ENCODE peak calls at places on chromosomes 13 and 19, in seven cellular contexts. W is IMR-90, N is HepG2, G is esophagus squamous epithelium, H is astrocyte, C is heart left ventricle, S is tibial nerve. I is an unnamed sample.

GRCh38 chr13:39209731-39210633 is 171.7 kb downstream of the NHLRC3 start:
- DNase-seq in W (peak; percentile 11), N (no peak), G (no peak), H (no peak), C (no peak), S (no peak), I (no peak)

GRCh38 chr19:50025794-50026549 is at the start of gene ZNF473:
- DNase-seq in W (peak; percentile 94), N (peak; percentile 92), G (peak; percentile 85), H (peak; percentile 91), C (peak; percentile 94), S (peak; percentile 92), I (peak; percentile 95)

GRCh38 chr13:97301382-97302095 is 79.4 kb downstream of the MBNL2 start:
- DNase-seq in W (no peak), N (no peak), G (no peak), H (no peak), C (no peak), S (no peak), I (no peak)

GRCh38 chr13:110521946-110522345 is 39.6 kb downstream of the RAB20 start:
- DNase-seq in W (no peak), N (no peak), G (no peak), H (no peak), C (no peak), S (peak; percentile 47), I (no peak)

GRCh38 chr19:7355151-7355845 is 6.6 kb downstream of the ARHGEF18 start:
- DNase-seq in W (peak; percentile 59), N (no peak), G (no peak), H (peak; percentile 33), C (no peak), S (no peak), I (no peak)

GRCh38 chr13:41722684-41723083 is 238.2 kb downstream of the VWA8 start:
- DNase-seq in W (no peak), N (no peak), G (no peak), H (no peak), C (no peak), S (no peak), I (no peak)

GRCh38 chr13:49840266-49840665 is 47.8 kb upstream of the KPNA3 start:
- DNase-seq in W (peak; percentile 14), N (peak; percentile 61), G (no peak), H (no peak), C (no peak), S (no peak), I (no peak)

GRCh38 chr19:34220472-34221063 is 33.8 kb upstream of the GARRE1 start:
- DNase-seq in W (peak; percentile 53), N (peak; percentile 67), G (no peak), H (peak; percentile 36), C (peak; percentile 66), S (peak; percentile 86), I (peak; percentile 32)

GRCh38 chr19:49441210-49441959 is at the start of gene SLC17A7:
- DNase-seq in W (no peak), N (no peak), G (no peak), H (no peak), C (peak; percentile 51), S (peak; percentile 82), I (peak; percentile 83)

GRCh38 chr13:91647361-91647970 is 249.0 kb downstream of the GPC5 start:
- DNase-seq in W (peak; percentile 12), N (peak; percentile 26), G (no peak), H (peak; percentile 36), C (peak; percentile 10), S (no peak), I (no peak)

GRCh38 chr13:51942189-51942588 is 69.1 kb downstream of the ATP7B start:
- DNase-seq in W (no peak), N (no peak), G (no peak), H (no peak), C (no peak), S (no peak), I (no peak)

GRCh38 chr19:33339016-33339749 is 34.3 kb upstream of the CEBPG start:
- DNase-seq in W (no peak), N (no peak), G (no peak), H (no peak), C (no peak), S (no peak), I (no peak)

GRCh38 chr19:40257096-40257517 is 28.0 kb downstream of the AKT2 start:
- DNase-seq in W (no peak), N (no peak), G (no peak), H (no peak), C (no peak), S (no peak), I (peak; percentile 80)

GRCh38 chr13:60134376-60134775 is 29.4 kb downstream of the DIAPH3 start:
- DNase-seq in W (no peak), N (no peak), G (no peak), H (no peak), C (no peak), S (no peak), I (no peak)

GRCh38 chr13:42396901-42397670 is 125.1 kb downstream of the AKAP11 start:
- DNase-seq in W (no peak), N (no peak), G (no peak), H (no peak), C (no peak), S (no peak), I (no peak)

GRCh38 chr19:58252102-58252685 is 23.5 kb downstream of the ZNF544 start:
- DNase-seq in W (no peak), N (no peak), G (no peak), H (no peak), C (no peak), S (no peak), I (no peak)

GRCh38 chr19:3606174-3606689 is 443 bp downstream of the TBXA2R start:
- DNase-seq in W (no peak), N (no peak), G (no peak), H (no peak), C (peak; percentile 23), S (no peak), I (no peak)

GRCh38 chr13:71274923-71275593 is 591.9 kb downstream of the DACH1 start:
- DNase-seq in W (no peak), N (no peak), G (no peak), H (no peak), C (no peak), S (no peak), I (no peak)

GRCh38 chr19:51788936-51789795 is 5.8 kb upstream of the FPR3 start:
- DNase-seq in W (no peak), N (no peak), G (no peak), H (no peak), C (no peak), S (no peak), I (no peak)

DNA sequence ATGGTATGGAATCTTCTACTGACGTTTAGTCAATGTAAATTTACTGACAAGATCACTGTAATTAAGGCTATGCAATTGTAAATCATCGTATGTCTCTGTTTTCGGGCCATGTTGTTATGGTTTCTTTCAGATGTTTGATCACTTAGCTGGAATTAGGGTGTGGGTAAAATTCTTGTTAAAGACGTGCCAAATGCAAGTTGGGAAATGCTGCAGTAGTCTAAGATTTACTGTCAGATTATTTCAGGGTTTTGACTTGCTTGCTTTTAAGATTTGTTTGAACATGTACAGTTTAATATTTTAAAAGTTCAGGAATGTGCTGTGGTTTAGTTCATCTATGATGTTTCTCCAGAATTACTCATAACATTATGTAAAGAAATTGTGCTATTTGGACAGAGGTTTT is 10.8 kb downstream of the NDFIP2 start:
- DNase-seq in W (peak; percentile 71), N (no peak), G (no peak), H (peak; percentile 85), C (no peak), S (no peak), I (no peak)
- H3K4me1 ChIP-seq in W (peaks cover 6% of the 10 kb centered on the region), N (peaks cover 9% of the 10 kb centered on the region), G (peaks cover 89% of the 10 kb centered on the region), H (peaks cover 24% of the 10 kb centered on the region), C (peaks cover 11% of the 10 kb centered on the region), S (peaks cover 25% of the 10 kb centered on the region), I (peaks cover 14% of the 10 kb centered on the region)

DNA sequence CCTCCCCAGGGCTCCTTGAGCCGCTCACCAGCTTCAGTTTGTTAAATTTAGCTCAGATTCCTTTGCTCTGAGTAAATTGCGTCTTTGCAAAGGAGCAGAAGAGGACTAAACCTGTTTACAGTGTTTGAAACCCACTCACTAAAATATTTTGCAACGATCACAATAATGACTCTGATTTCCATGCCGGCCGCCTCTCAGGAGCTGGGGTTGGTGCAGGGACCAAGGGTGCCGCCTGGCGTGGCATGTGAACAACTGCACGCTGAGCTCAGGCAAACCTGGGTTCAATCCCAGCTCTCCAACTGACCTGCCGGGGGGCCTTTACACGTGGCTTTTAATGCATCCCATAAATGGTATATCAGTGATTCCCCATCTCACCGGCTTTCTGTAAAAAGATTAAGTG is 68.7 kb upstream of the CACNA1A start:
- DNase-seq in W (peak; percentile 39), N (peak; percentile 7), G (no peak), H (no peak), C (no peak), S (no peak), I (no peak)
- TF ChIP-seq CTCF in W (peak; percentile 40), N (peak; percentile 62), G (peak; percentile 30), H (no peak), C (peak; percentile 20), S (peak; percentile 28), I (no peak)

DNA sequence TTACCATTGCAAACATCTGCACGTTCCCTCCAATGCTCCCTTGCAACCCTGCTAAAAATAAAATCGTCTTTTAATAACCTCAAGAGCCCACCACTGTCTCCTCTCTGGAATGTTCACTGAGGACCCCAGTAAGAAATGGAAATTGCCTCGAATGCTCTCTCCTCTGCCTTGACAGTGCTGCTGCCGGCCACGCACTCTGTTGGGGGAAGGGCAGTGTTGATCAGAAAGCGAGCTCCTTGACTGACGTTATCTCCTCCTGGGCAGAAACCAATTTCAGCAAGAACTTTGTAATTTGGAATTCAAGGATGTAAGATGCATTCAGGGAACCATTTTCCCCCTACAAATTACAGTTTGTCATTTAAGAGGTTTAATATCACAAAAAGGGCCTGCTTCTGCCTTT is 718.5 kb downstream of the UQCRFS1 start:
- DNase-seq in W (no peak), N (no peak), G (no peak), H (no peak), C (no peak), S (no peak), I (no peak)
- H3K4me1 ChIP-seq in W (no peaks in the 10 kb centered on the region), N (no peaks in the 10 kb centered on the region), G (no peaks in the 10 kb centered on the region), H (peaks cover 5% of the 10 kb centered on the region), C (no peaks in the 10 kb centered on the region), S (peaks cover 7% of the 10 kb centered on the region), I (no peaks in the 10 kb centered on the region)

GRCh38 chr13:112443191-112444000 is 67.2 kb downstream of the SPACA7 start:
- DNase-seq in W (no peak), N (no peak), G (no peak), H (no peak), C (no peak), S (no peak), I (peak; percentile 42)
- TF ChIP-seq CTCF in W (peak; percentile 35), N (peak; percentile 45), G (peak; percentile 24), H (no peak), C (peak; percentile 5), S (no peak), I (no peak)

DNA sequence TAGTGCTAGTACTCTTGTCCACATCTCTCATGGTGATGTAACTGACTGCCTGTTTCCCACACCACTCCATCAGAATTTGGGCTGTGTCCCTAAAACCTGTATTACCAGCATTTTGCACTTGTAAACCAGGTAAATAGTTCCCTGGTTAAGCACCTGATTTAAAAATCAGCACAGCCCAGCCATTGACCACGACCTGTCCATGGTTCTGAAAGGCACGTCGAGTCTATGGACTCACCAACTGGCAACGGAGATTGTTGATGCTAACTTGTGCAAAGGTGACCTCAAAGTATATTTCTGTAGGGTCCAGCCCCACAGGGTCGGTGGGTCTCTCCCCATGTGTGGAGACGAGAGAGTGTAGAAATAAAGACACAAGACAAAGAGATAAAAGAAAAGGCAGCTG is 46.7 kb upstream of the ZNF835 start:
- DNase-seq in W (no peak), N (no peak), G (no peak), H (no peak), C (no peak), S (no peak), I (no peak)
- H3K4me1 ChIP-seq in W (no peaks in the 10 kb centered on the region), N (no peaks in the 10 kb centered on the region), G (no peaks in the 10 kb centered on the region), H (no peaks in the 10 kb centered on the region), C (no peaks in the 10 kb centered on the region), S (no peaks in the 10 kb centered on the region), I (no peaks in the 10 kb centered on the region)